ENCODE peak calls at places on chromosomes 12 and 14, in ten cellular contexts. P, W, K, X, F, L, C, U, V and Q are unnamed samples.

GRCh38 chr12:70467476-70467875 is 101.4 kb downstream of the KCNMB4 start:
- DNase-seq in P (no peak), W (no peak), K (no peak), X (no peak), F (no peak), L (no peak), C (no peak), U (no peak), V (no peak), Q (no peak)

GRCh38 chr12:39443704-39444234 is 849 bp upstream of the KIF21A start:
- DNase-seq in P (no peak), W (no peak), K (no peak), X (no peak), F (no peak), L (no peak), C (peak; percentile 42), U (peak; percentile 25), V (no peak), Q (no peak)

GRCh38 chr12:76441016-76441415 is 92.8 kb upstream of the BBS10 start:
- DNase-seq in P (no peak), W (no peak), K (no peak), X (no peak), F (no peak), L (no peak), C (no peak), U (no peak), V (no peak), Q (no peak)

GRCh38 chr12:91381309-91381804 is 198.7 kb upstream of the DCN start:
- DNase-seq in P (no peak), W (no peak), K (peak; percentile 45), X (peak; percentile 76), F (no peak), L (no peak), C (peak; percentile 85), U (peak; percentile 88), V (peak; percentile 13), Q (peak; percentile 73)

GRCh38 chr12:118981285-118982201 is at the start of gene SRRM4:
- DNase-seq in P (no peak), W (no peak), K (no peak), X (no peak), F (no peak), L (no peak), C (peak; percentile 14), U (no peak), V (peak; percentile 98), Q (no peak)

GRCh38 chr12:20270557-20270956 is 97.8 kb upstream of the PDE3A start:
- DNase-seq in P (no peak), W (no peak), K (no peak), X (no peak), F (no peak), L (no peak), C (no peak), U (no peak), V (no peak), Q (no peak)

GRCh38 chr14:89973234-89973823 is 17.6 kb downstream of the TDP1 start:
- DNase-seq in P (peak; percentile 19), W (peak; percentile 35), K (peak; percentile 59), X (peak; percentile 40), F (no peak), L (no peak), C (peak; percentile 76), U (peak; percentile 65), V (peak; percentile 76), Q (no peak)

GRCh38 chr12:49021292-49021915 is 2.8 kb upstream of the PRKAG1 start:
- DNase-seq in P (no peak), W (no peak), K (no peak), X (no peak), F (no peak), L (no peak), C (no peak), U (no peak), V (no peak), Q (no peak)

GRCh38 chr12:68835333-68835908 is 27.4 kb downstream of the MDM2 start:
- DNase-seq in P (no peak), W (no peak), K (no peak), X (no peak), F (no peak), L (no peak), C (no peak), U (no peak), V (peak; percentile 61), Q (no peak)